ENCODE peak calls at places on chromosomes 6 and 20, in six cellular contexts. J, V, U, E, Y and N are unnamed samples. For H3K9me3, the result is how much of the 10 kb centered on the place peaks cover.

GRCh38 chr20:37393863-37394542 is 48.1 kb downstream of the SRC start:
- DNase-seq in J (no peak), Y (no peak), E (no peak), U (no peak), V (no peak), N (peak)

GRCh38 chr6:15327271-15327670 is 81.4 kb downstream of the JARID2 start:
- DNase-seq in J (peak), Y (no peak), V (no peak), E (no peak), U (no peak), N (peak)

GRCh38 chr6:119602215-119603178 is 252.9 kb upstream of the MAN1A1 start:
- DNase-seq in E (no peak), Y (no peak), V (peak), U (no peak), J (no peak), N (no peak)

GRCh38 chr20:40958598-40958997 is 70.0 kb upstream of the TOP1 start:
- DNase-seq in V (no peak), Y (no peak), E (no peak), J (no peak), U (no peak), N (no peak)

GRCh38 chr6:90387826-90388225 is 91.2 kb upstream of the BACH2 start:
- DNase-seq in E (no peak), Y (no peak), J (no peak), V (no peak), U (no peak), N (no peak)

GRCh38 chr6:73983367-73983766 is 287.4 kb downstream of the CD109 start:
- DNase-seq in V (peak), E (no peak), U (no peak), J (no peak), Y (no peak), N (no peak)

GRCh38 chr6:46983007-46983411 is 59.1 kb downstream of the ADGRF1 start:
- DNase-seq in E (no peak), V (no peak), U (no peak), Y (no peak), J (no peak), N (no peak)

GRCh38 chr6:169950558-169950957 is 199.1 kb downstream of the ERMARD start:
- DNase-seq in Y (no peak), U (no peak), E (no peak), J (no peak), V (peak), N (peak)

GRCh38 chr6:30013296-30013922 is 47.7 kb upstream of the POLR1H start:
- DNase-seq in E (peak), Y (peak), V (peak), U (no peak), J (peak), N (peak)

GRCh38 chr6:22717906-22718305 is 148.5 kb downstream of the HDGFL1 start:
- DNase-seq in J (no peak), E (no peak), U (no peak), Y (no peak), V (no peak), N (peak)

GRCh38 chr6:5730586-5731263 is 276.0 kb downstream of the NRN1 start:
- DNase-seq in E (no peak), Y (no peak), J (peak), U (peak), V (peak), N (no peak)

GRCh38 chr6:117169781-117170281 is 95.5 kb upstream of the VGLL2 start:
- DNase-seq in V (no peak), E (no peak), Y (no peak), J (no peak), U (no peak), N (no peak)

GRCh38 chr6:157798851-157799250 is 24.2 kb upstream of the SNX9 start:
- DNase-seq in V (no peak), E (no peak), J (no peak), Y (no peak), U (no peak), N (no peak)

GRCh38 chr6:164208371-164208770 is 793.9 kb downstream of the QKI start:
- DNase-seq in J (no peak), Y (no peak), V (no peak), U (no peak), E (no peak), N (no peak)

GRCh38 chr6:9612489-9612888 is 802.4 kb downstream of the TFAP2A start:
- DNase-seq in V (no peak), Y (no peak), E (no peak), J (no peak), U (no peak), N (no peak)

GRCh38 chr6:90219168-90219985 is 77.3 kb downstream of the BACH2 start:
- DNase-seq in J (peak), E (peak), V (peak), U (peak), Y (no peak), N (peak)

GRCh38 chr6:139189665-139190064 is 54.8 kb downstream of the HECA start:
- DNase-seq in Y (no peak), J (no peak), V (no peak), E (no peak), U (no peak), N (no peak)

GRCh38 chr6:15554728-15555100 is 108.1 kb downstream of the DTNBP1 start:
- DNase-seq in J (no peak), V (no peak), Y (no peak), E (no peak), U (no peak), N (no peak)

GRCh38 chr20:31861346-31862156 is 8.8 kb downstream of the DUSP15 start:
- DNase-seq in U (no peak), J (peak), V (peak), Y (peak), E (no peak), N (peak)

GRCh38 chr6:5466459-5466858 is 205.1 kb downstream of the FARS2 start:
- DNase-seq in U (no peak), J (peak), Y (no peak), E (no peak), V (peak), N (no peak)

GRCh38 chr6:29589423-29590048 is 4.6 kb downstream of the OR2H2 start:
- DNase-seq in U (peak), E (no peak), Y (peak), J (peak), V (peak), N (peak)

GRCh38 chr6:152386131-152386530 is 251.0 kb downstream of the SYNE1 start:
- DNase-seq in U (no peak), J (no peak), V (no peak), E (no peak), Y (no peak), N (no peak)

GRCh38 chr6:147709396-147710272 is 201.1 kb downstream of the SAMD5 start:
- DNase-seq in U (no peak), V (no peak), J (no peak), E (no peak), Y (no peak), N (no peak)

GRCh38 chr6:97293198-97293696 is 10.2 kb upstream of the MMS22L start:
- DNase-seq in V (no peak), J (no peak), U (no peak), E (no peak), Y (no peak), N (no peak)

GRCh38 chr20:25073544-25073943 is 8.4 kb downstream of the VSX1 start:
- DNase-seq in E (no peak), V (no peak), U (no peak), Y (no peak), J (no peak), N (no peak)

GRCh38 chr6:4930025-4930692 is 73.7 kb downstream of the RPP40 start:
- DNase-seq in U (no peak), J (no peak), Y (no peak), E (no peak), V (no peak), N (no peak)

GRCh38 chr6:97626586-97627441 is 343.8 kb upstream of the MMS22L start:
- DNase-seq in U (no peak), J (peak), E (no peak), Y (no peak), V (no peak), N (peak)

GRCh38 chr6:3419624-3420272 is 37.1 kb downstream of the SLC22A23 start:
- DNase-seq in E (no peak), J (peak), V (no peak), Y (no peak), U (no peak), N (no peak)

GRCh38 chr20:12965880-12966270 is 42.9 kb upstream of the SPTLC3 start:
- DNase-seq in Y (no peak), V (no peak), E (no peak), U (no peak), J (no peak), N (no peak)

GRCh38 chr6:124901105-124901504 is 61.1 kb upstream of the RNF217 start:
- DNase-seq in V (no peak), J (no peak), U (no peak), E (no peak), Y (no peak), N (no peak)

GRCh38 chr6:160134779-160135547 is 13.3 kb downstream of the SLC22A1 start:
- DNase-seq in E (no peak), V (no peak), U (no peak), J (no peak), Y (no peak), N (no peak)

GRCh38 chr6:36657942-36658544 is 20.5 kb upstream of the CDKN1A start:
- DNase-seq in V (no peak), J (no peak), Y (no peak), U (no peak), E (no peak), N (no peak)

GRCh38 chr6:151813858-151814257 is 6.4 kb downstream of the ESR1 start:
- DNase-seq in V (no peak), E (no peak), U (no peak), J (no peak), Y (no peak), N (no peak)

GRCh38 chr6:122829456-122829855 is 40.4 kb downstream of the SMPDL3A start:
- DNase-seq in Y (no peak), V (no peak), E (no peak), J (no peak), U (no peak), N (no peak)
- H3K4me3 ChIP-seq in Y (no peak), V (no peak), E (no peak), J (no peak), U (no peak), N (no peak)

GRCh38 chr20:56187791-56188190 is 60.7 kb upstream of the MC3R start:
- DNase-seq in E (no peak), U (no peak), J (no peak), V (no peak), Y (no peak), N (peak)
- H3K9me3 ChIP-seq in E (under half), U (under half), J (under half), V (under half), Y (under half), N (under half)

GRCh38 chr20:57431539-57431835 is 40.3 kb downstream of the RBM38 start:
- DNase-seq in Y (no peak), J (no peak), E (no peak), U (no peak), V (no peak), N (no peak)
- H3K4me3 ChIP-seq in Y (no peak), J (no peak), E (no peak), U (no peak), V (no peak), N (no peak)

GRCh38 chr6:167496707-167497106 is 171.8 kb downstream of the TTLL2 start:
- DNase-seq in Y (no peak), E (no peak), V (no peak), J (no peak), U (no peak), N (no peak)

GRCh38 chr6:167495506-167496391 is 170.9 kb downstream of the TTLL2 start:
- DNase-seq in J (no peak), V (no peak), E (no peak), U (no peak), Y (no peak), N (no peak)

GRCh38 chr6:167493961-167494697 is 169.2 kb downstream of the TTLL2 start:
- DNase-seq in E (peak), V (peak), U (peak), J (no peak), Y (no peak), N (no peak)

GRCh38 chr6:167493310-167493709 is 168.4 kb downstream of the TTLL2 start:
- DNase-seq in V (no peak), E (no peak), U (no peak), J (no peak), Y (no peak), N (no peak)

DNA sequence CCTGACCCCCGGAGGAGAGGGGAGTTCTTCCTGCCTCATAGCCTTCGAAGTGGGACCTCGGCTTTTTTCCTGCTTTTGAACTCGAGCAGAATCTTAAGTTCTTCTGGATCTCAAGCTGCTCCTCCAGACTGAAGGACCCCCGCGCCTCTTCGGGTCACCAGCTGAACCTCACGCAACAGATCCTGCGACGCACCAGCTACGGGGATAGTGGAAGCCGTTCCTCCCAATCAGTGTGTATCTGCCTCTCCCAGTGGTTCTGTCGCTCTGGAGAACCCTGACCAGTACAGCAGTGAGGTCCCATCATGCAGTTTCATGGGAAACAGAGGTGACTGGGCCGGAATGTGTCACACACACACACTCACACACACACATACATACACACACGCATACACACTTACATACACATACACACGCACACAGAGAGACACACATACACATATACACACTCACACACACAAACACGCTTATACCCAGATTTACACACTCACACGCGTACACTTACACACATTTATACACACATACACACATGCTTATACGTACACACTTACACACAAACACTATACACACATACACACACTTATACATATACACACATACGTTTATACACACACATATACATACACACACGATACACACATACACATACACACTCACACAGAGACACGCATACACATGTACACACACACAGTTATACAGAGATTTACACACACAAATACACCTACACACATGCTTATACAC is 170.0 kb downstream of the TTLL2 start:
- DNase-seq in Y (no peak), J (no peak), U (no peak), V (no peak), E (no peak), N (no peak)
- H3K9me3 ChIP-seq in Y (under half), J (under half), U (under half), V (under half), E (under half), N (under half)